ENCODE peak calls at places on chromosomes 11 and 22, in four cellular contexts. O is WTC11, B is K562, V is SK-N-SH. L is an unnamed sample.

GRCh38 chr11:61619827-61620226 is 39.0 kb upstream of the SYT7 start:
- DNase-seq in O (no peak), B (no peak), V (no peak), L (no peak)

GRCh38 chr22:33867118-33867863 is 53.0 kb downstream of the LARGE1 start:
- DNase-seq in O (no peak), B (no peak), V (no peak), L (no peak)

GRCh38 chr11:11422291-11423128 is 69.5 kb upstream of the CSNK2A3 start:
- DNase-seq in O (no peak), B (no peak), V (no peak), L (no peak)

GRCh38 chr22:25208328-25208727 is 8.7 kb downstream of the CRYBB3 start:
- DNase-seq in O (no peak), B (no peak), V (no peak), L (no peak)

GRCh38 chr11:103364687-103365086 is 255.5 kb downstream of the DYNC2H1 start:
- DNase-seq in O (no peak), B (no peak), V (no peak), L (no peak)

GRCh38 chr11:36736103-36736502 is 138.1 kb upstream of the RAG2 start:
- DNase-seq in O (no peak), B (no peak), V (no peak), L (no peak)

GRCh38 chr11:70268526-70268925 is 2.0 kb upstream of the PPFIA1 start:
- DNase-seq in O (no peak), B (no peak), V (no peak), L (no peak)

GRCh38 chr22:37239336-37240239 is 4.5 kb downstream of the RAC2 start:
- DNase-seq in O (no peak), B (no peak), V (peak), L (no peak)

GRCh38 chr11:18912883-18913282 is 26.3 kb downstream of the MRGPRX1 start:
- DNase-seq in O (no peak), B (no peak), V (no peak), L (no peak)

GRCh38 chr11:64729851-64730382 is 6.9 kb upstream of the NRXN2 start:
- DNase-seq in O (peak), B (peak), V (peak), L (no peak)

DNA sequence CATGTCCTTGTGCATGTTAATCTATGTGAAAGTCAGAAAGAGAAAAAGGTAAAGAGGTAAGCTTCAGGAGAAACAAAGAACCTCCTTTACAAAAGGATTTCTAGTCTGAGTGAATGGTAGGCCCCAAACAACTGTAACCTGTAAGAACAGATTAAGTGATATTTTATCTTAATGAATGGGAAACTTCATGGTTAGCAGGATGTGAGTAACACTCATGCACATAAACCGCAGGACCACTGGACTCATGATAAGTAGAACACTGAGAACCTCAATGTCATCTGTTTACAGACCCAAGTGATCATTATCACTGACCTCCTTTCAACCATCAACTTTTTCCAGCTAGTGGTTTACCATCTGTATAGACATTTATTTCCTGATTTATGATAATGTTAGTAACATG is 19.9 kb downstream of the OR8G5 start:
- DNase-seq in O (no peak), B (no peak), V (no peak), L (no peak)
- TF ChIP-seq MAX in O (no peak), B (no peak), V (no peak), L (no peak)

DNA sequence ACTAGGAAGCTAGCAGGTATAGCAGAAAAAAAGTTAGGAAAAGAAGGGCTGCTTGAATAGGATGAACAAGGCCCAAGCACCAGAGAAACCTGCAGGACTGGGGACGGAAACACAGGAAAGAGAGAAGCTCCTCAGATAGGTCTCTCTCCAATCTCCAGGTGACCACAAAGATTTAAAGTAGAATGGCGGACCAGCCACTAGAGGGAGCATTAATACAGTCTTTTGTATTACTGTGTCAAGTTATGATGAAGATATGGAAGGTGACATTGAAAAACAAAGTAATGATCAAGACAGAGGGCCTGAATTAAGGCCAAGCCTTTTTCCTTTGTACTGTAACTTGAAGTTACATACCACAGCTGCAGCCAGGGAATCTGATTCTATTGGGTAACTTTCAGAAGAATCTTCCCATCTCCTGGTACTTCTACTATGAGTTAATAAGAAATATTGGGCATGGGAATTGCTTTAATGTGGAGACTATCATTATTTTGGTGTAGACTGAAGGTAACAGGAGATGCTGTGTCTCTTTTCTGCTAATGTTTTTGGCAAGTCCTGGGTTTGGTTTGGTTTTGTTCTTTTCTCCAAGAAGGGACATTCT is 33.8 kb downstream of the OR2AG2 start:
- DNase-seq in O (peak), B (peak), V (peak), L (no peak)
- TF ChIP-seq USF1 in O (no peak), B (no peak), V (no peak), L (no peak)

GRCh38 chr11:92769125-92769524 is 200.3 kb upstream of the MTNR1B start:
- DNase-seq in O (no peak), B (no peak), V (no peak), L (no peak)
- TF ChIP-seq MAX in O (no peak), B (no peak), V (no peak), L (no peak)

DNA sequence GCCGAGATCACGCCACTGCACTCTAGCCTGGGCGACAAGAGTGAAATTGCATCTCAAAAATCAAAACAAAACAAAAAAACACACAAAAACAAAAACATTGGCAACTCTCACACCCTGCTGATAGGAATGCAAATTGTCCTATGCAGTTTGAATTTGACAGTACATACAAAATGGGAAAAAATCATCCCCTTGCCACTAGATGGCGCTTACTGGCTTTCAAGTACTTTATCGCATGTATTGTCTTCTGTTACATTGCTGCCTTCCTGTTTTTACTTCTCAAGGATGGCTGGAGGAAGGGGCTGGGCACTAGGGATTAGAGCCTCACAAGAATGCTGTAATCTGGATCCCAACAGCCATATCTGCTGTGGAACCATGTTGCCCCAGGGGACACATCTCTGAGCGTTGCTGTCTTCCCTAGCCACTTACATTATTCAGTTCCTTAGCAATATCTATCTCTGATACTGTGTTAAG is 59.4 kb upstream of the A4GALT start:
- DNase-seq in O (peak), B (peak), V (peak), L (peak)
- TF ChIP-seq USF1 in O (no peak), B (no peak), V (no peak), L (no peak)